ENCODE peak calls at places on chromosomes 13 and 19, in seven cellular contexts. K, Q, P, X, F, H and R are unnamed samples.

GRCh38 chr19:45130888-45131615 is 29.7 kb downstream of the NKPD1 start:
- DNase-seq in K (peak), Q (no peak), P (no peak), X (peak), F (no peak), H (no peak), R (no peak)

GRCh38 chr19:32798201-32798600 is 71.4 kb downstream of the SLC7A9 start:
- DNase-seq in K (no peak), Q (no peak), P (no peak), X (no peak), F (no peak), H (no peak), R (no peak)

GRCh38 chr19:16013851-16014840 is 62.1 kb upstream of the TPM4 start:
- DNase-seq in K (no peak), Q (no peak), P (no peak), X (no peak), F (no peak), H (no peak), R (no peak)

GRCh38 chr19:46659151-46660007 is 1.6 kb downstream of the DACT3 start:
- DNase-seq in K (no peak), Q (peak), P (peak), X (no peak), F (no peak), H (peak), R (no peak)

GRCh38 chr19:29645911-29646310 is 19.4 kb upstream of the PLEKHF1 start:
- DNase-seq in K (peak), Q (no peak), P (no peak), X (no peak), F (no peak), H (peak), R (no peak)

GRCh38 chr19:10861118-10861651 is 10.2 kb upstream of the CARM1 start:
- DNase-seq in K (peak), Q (no peak), P (peak), X (peak), F (no peak), H (peak), R (no peak)

GRCh38 chr13:113863511-113864302 is at the start of gene GAS6:
- DNase-seq in K (no peak), Q (peak), P (peak), X (no peak), F (no peak), H (peak), R (no peak)

GRCh38 chr13:83895994-83896580 is 13.8 kb upstream of the SLITRK1 start:
- DNase-seq in K (no peak), Q (no peak), P (no peak), X (no peak), F (no peak), H (no peak), R (no peak)

GRCh38 chr19:33259532-33259931 is 33.9 kb upstream of the SLC7A10 start:
- DNase-seq in K (no peak), Q (no peak), P (no peak), X (no peak), F (no peak), H (no peak), R (no peak)

GRCh38 chr19:52138614-52139290 is 986 bp downstream of the ZNF616 start:
- DNase-seq in K (peak), Q (peak), P (peak), X (no peak), F (no peak), H (peak), R (peak)

GRCh38 chr13:70080030-70080429 is 27.6 kb upstream of the ATXN8OS start:
- DNase-seq in K (no peak), Q (peak), P (no peak), X (no peak), F (no peak), H (no peak), R (no peak)

GRCh38 chr19:12527034-12527836 is 24.0 kb downstream of the ZNF564 start:
- DNase-seq in K (no peak), Q (no peak), P (no peak), X (no peak), F (no peak), H (peak), R (no peak)

GRCh38 chr13:66312312-66313087 is 917.6 kb downstream of the PCDH9 start:
- DNase-seq in K (peak), Q (no peak), P (no peak), X (no peak), F (no peak), H (no peak), R (no peak)

GRCh38 chr19:53912653-53913052 is 3.6 kb downstream of the CACNG7 start:
- DNase-seq in K (no peak), Q (peak), P (peak), X (no peak), F (no peak), H (peak), R (no peak)

GRCh38 chr13:70490320-70490935 is 382.2 kb upstream of the KLHL1 start:
- DNase-seq in K (no peak), Q (no peak), P (no peak), X (no peak), F (no peak), H (no peak), R (no peak)

GRCh38 chr19:17806945-17807344 is 12.0 kb downstream of the B3GNT3 start:
- DNase-seq in K (no peak), Q (no peak), P (no peak), X (no peak), F (no peak), H (no peak), R (no peak)
- TF ChIP-seq YY1 in K (no peak), Q (no peak), P (no peak), X (no peak), F (no peak), H (no peak), R (no peak)

DNA sequence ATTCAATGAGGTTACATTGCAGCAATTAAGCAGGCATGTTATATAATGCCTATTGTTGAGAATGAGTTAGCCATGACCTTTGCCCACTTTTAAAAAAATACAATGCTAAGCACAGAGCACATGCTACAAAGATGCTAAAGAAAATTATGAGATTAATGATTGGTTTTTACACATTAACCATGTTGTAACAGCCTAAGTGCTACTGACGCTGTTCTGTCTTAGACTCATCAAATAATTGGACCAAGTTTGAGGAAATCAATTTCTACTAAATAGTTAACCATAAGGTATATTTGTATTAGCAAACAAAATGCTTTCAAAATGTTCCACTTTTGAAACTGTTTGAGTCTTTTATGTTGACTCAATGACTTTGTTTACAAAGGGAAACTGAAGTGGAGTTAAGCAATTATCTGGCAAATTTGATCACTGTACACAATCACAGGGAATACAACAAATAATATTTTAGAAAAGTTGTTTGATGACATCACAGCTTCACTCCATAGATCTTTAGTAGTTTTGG is 14.3 kb downstream of the MIR17HG start:
- DNase-seq in K (peak), Q (no peak), P (no peak), X (no peak), F (no peak), H (no peak), R (no peak)
- TF ChIP-seq YY1 in K (no peak), Q (no peak), P (no peak), X (no peak), F (no peak), H (no peak), R (no peak)

GRCh38 chr19:55655648-55656040 is 809 bp downstream of the U2AF2 start:
- DNase-seq in K (no peak), Q (no peak), P (no peak), X (no peak), F (no peak), H (no peak), R (no peak)

GRCh38 chr19:55652311-55653078 is 2.3 kb upstream of the U2AF2 start:
- DNase-seq in K (no peak), Q (no peak), P (no peak), X (no peak), F (no peak), H (no peak), R (no peak)

GRCh38 chr19:55654833-55655647 is at the start of gene U2AF2:
- DNase-seq in K (peak), Q (peak), P (peak), X (peak), F (no peak), H (peak), R (peak)

GRCh38 chr19:55653651-55654322 is 1.0 kb upstream of the U2AF2 start:
- DNase-seq in K (peak), Q (peak), P (peak), X (peak), F (peak), H (peak), R (peak)

GRCh38 chr19:55654323-55654832 is 457 bp upstream of the U2AF2 start:
- DNase-seq in K (peak), Q (peak), P (peak), X (peak), F (peak), H (peak), R (peak)
- TF ChIP-seq YY1 in K (no peak), Q (no peak), P (no peak), X (peak), F (no peak), H (no peak), R (no peak)

DNA sequence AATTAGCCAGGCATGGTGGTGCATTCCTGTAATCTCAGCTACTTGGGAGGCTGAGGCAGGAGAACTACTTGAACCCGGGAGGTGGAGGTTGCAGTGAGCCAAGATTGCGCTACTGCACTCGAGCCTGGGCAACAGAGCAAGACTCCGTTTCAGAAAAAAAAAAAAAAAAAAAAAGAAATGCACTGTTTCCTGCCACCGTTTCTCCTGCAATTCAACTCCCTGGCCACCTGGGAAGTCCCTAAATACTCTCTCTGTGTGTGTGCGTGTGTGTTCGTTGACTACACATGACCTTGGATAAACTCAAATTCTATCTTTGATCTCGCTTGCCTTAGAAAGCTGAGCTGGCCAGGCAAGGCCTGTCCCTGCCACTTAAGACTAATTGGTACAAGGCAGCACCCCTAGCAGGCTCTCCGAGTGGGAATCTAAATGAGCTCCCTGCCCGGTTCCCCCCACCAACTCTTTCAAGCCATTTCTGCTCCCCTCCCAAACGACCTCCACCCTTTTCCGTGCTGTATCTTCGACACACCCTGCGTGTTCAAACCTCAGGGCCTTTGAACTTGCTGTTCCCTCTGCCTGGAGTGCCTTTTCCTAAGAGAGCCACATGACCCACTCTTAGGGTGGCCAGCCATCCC is 5.2 kb upstream of the BCAT2 start:
- DNase-seq in K (peak), Q (peak), P (no peak), X (no peak), F (no peak), H (peak), R (no peak)
- TF ChIP-seq YY1 in K (no peak), Q (no peak), P (no peak), X (no peak), F (no peak), H (no peak), R (no peak)

DNA sequence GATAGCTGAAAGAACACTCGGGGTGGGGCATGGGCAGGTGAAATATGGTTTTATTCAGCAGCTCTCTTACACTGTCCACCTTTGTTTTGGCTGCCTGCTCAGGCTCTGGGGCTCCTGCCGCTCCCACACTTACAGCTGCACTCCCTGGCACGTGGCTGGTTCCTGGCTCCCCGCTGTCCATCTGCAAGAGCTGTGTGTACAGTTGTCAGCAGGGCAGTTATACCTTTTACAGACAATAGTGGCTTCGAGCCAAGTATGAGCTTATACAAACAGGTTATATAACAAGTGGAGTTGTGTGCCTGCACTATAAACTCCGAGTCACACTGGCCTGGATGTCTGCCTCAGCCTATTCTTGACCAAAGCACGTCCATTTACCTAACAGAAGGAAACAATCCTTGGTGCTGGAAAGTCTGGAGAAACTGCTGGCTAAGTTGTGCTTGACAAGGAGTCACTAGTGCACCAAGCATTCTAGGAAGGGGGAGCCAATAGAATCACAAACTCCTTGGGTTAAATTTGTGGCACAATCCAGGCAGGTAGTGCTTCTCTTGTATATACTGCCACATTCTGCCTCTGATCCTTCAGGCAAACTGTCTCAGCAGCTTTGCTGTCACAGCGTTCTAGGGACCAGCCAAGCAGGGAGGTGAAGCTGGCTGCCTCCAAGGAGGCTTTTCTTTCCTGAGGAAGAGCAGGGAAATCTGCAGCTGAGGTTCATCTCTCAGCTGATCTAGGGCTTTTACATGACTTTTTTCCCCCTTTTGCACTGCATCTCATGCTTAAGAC is 68.2 kb downstream of the NHLRC3 start:
- DNase-seq in K (peak), Q (no peak), P (no peak), X (no peak), F (no peak), H (no peak), R (no peak)
- TF ChIP-seq YY1 in K (no peak), Q (no peak), P (no peak), X (no peak), F (no peak), H (no peak), R (no peak)

GRCh38 chr13:79290595-79291244 is 115.3 kb downstream of the RBM26 start:
- DNase-seq in K (no peak), Q (no peak), P (no peak), X (no peak), F (no peak), H (peak), R (no peak)
- TF ChIP-seq YY1 in K (no peak), Q (no peak), P (no peak), X (no peak), F (no peak), H (no peak), R (no peak)

GRCh38 chr19:7832781-7833180 is 2.8 kb downstream of the EVI5L start:
- DNase-seq in K (no peak), Q (no peak), P (no peak), X (no peak), F (no peak), H (no peak), R (no peak)

GRCh38 chr19:7830823-7831222 is 805 bp downstream of the EVI5L start:
- DNase-seq in K (no peak), Q (no peak), P (no peak), X (no peak), F (no peak), H (no peak), R (no peak)

GRCh38 chr19:7830272-7830771 is 304 bp downstream of the EVI5L start:
- DNase-seq in K (no peak), Q (no peak), P (no peak), X (no peak), F (no peak), H (no peak), R (no peak)

GRCh38 chr19:7832009-7832408 is 2.0 kb downstream of the EVI5L start:
- DNase-seq in K (no peak), Q (no peak), P (no peak), X (no peak), F (no peak), H (no peak), R (no peak)

GRCh38 chr19:7831452-7831851 is 1.4 kb downstream of the EVI5L start:
- DNase-seq in K (peak), Q (no peak), P (peak), X (peak), F (no peak), H (peak), R (no peak)
- TF ChIP-seq YY1 in K (no peak), Q (no peak), P (no peak), X (no peak), F (no peak), H (no peak), R (no peak)

GRCh38 chr13:107518292-107518691 is 697.0 kb downstream of the LIG4 start:
- DNase-seq in K (no peak), Q (no peak), P (no peak), X (no peak), F (no peak), H (no peak), R (no peak)

GRCh38 chr13:107516517-107516916 is 698.8 kb downstream of the LIG4 start:
- DNase-seq in K (no peak), Q (no peak), P (no peak), X (no peak), F (no peak), H (no peak), R (no peak)

GRCh38 chr13:107512551-107512950 is 702.8 kb downstream of the LIG4 start:
- DNase-seq in K (no peak), Q (no peak), P (peak), X (no peak), F (no peak), H (no peak), R (no peak)
- TF ChIP-seq YY1 in K (no peak), Q (no peak), P (no peak), X (no peak), F (no peak), H (no peak), R (no peak)

DNA sequence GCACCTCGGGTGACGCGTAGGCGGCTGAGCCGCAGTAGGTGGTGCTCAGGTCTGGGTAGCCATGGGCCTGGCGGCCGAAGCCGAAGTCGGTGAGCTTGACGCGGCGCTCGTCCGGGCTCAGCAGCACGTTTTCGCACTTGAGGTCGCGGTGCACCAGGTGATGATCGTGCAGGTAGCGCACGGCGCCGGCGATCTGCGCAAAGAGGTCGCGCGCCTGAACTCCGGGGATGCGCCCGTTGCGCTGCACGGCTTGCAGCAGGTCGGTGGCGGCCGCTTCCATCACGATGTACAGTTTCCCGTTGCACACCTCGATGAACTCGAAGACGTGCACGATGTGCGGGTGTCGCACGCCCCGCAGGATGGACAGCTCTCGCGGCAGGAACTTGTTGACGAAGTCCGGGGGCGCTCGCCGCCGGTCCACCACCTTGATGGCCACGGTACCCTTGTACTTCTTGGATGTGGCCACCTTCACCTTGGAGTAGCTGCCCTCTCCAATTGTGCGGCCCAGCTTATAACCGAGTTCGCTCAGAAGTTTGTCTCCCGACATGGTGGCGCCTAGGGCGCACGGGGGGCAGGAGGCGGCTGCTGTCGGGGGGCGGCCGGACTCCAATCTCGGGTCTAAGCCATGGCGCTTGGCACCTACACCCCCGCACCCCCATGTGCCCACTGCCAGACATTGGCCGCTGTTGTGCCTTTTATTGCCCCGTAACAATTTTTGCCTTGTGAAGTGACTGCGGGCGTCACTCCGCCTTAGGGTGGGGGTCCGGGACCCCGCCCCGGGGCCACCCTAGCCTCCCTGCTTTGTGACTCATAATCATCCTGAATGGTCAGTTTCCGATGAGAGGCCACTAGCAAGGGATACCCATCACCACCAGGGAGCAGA is at the start of gene TSSK6:
- DNase-seq in K (peak), Q (no peak), P (no peak), X (no peak), F (no peak), H (no peak), R (no peak)
- TF ChIP-seq YY1 in K (no peak), Q (no peak), P (no peak), X (no peak), F (no peak), H (no peak), R (no peak)

GRCh38 chr13:23654111-23655110 is 84.2 kb downstream of the TNFRSF19 start:
- DNase-seq in K (peak), Q (no peak), P (no peak), X (no peak), F (no peak), H (no peak), R (no peak)
- TF ChIP-seq YY1 in K (no peak), Q (no peak), P (no peak), X (no peak), F (no peak), H (no peak), R (no peak)